ENCODE peak calls at places on chromosomes 11 and 22, in four cellular contexts. One of them, this sample, is unnamed.
A peak's percentile ranks its signal among the peaks of the same experiment; 100 is the strongest.

GRCh38 chr11:114259124-114259526 is 37.1 kb upstream of the NNMT start:
- DNase-seq in GM12878: no peak
- DNase-seq in HepG2: no peak
- DNase-seq in SK-N-SH: no peak
- DNase-seq in this sample: no peak

GRCh38 chr11:103700605-103701004 is 335.8 kb upstream of the DDI1 start:
- DNase-seq in SK-N-SH: no peak
- DNase-seq in HepG2: no peak
- DNase-seq in GM12878: no peak
- DNase-seq in this sample: no peak

GRCh38 chr11:78202733-78203167 is 14.0 kb downstream of the USP35 start:
- DNase-seq in HepG2: peak; percentile 95
- DNase-seq in GM12878: no peak
- DNase-seq in SK-N-SH: no peak
- DNase-seq in this sample: no peak

GRCh38 chr11:2374456-2375201 is 2.5 kb upstream of the CD81 start:
- DNase-seq in SK-N-SH: no peak
- DNase-seq in GM12878: no peak
- DNase-seq in HepG2: no peak
- DNase-seq in this sample: no peak

GRCh38 chr11:57646221-57646620 is 3.5 kb downstream of the YPEL4 start:
- DNase-seq in SK-N-SH: no peak
- DNase-seq in GM12878: no peak
- DNase-seq in HepG2: no peak
- DNase-seq in this sample: peak; percentile 58

GRCh38 chr11:115885446-115885978 is 381.3 kb upstream of the CADM1 start:
- DNase-seq in GM12878: no peak
- DNase-seq in SK-N-SH: no peak
- DNase-seq in HepG2: no peak
- DNase-seq in this sample: no peak

GRCh38 chr11:130675456-130675855 is 227.0 kb downstream of the ADAMTS15 start:
- DNase-seq in GM12878: no peak
- DNase-seq in HepG2: no peak
- DNase-seq in SK-N-SH: no peak
- DNase-seq in this sample: no peak

GRCh38 chr22:35410663-35411034 is 10.7 kb downstream of the MCM5 start:
- DNase-seq in GM12878: no peak
- DNase-seq in SK-N-SH: no peak
- DNase-seq in HepG2: no peak
- DNase-seq in this sample: no peak

GRCh38 chr22:37383342-37383741 is 43.9 kb downstream of the ELFN2 start:
- DNase-seq in GM12878: no peak
- DNase-seq in HepG2: no peak
- DNase-seq in SK-N-SH: no peak
- DNase-seq in this sample: no peak

DNA sequence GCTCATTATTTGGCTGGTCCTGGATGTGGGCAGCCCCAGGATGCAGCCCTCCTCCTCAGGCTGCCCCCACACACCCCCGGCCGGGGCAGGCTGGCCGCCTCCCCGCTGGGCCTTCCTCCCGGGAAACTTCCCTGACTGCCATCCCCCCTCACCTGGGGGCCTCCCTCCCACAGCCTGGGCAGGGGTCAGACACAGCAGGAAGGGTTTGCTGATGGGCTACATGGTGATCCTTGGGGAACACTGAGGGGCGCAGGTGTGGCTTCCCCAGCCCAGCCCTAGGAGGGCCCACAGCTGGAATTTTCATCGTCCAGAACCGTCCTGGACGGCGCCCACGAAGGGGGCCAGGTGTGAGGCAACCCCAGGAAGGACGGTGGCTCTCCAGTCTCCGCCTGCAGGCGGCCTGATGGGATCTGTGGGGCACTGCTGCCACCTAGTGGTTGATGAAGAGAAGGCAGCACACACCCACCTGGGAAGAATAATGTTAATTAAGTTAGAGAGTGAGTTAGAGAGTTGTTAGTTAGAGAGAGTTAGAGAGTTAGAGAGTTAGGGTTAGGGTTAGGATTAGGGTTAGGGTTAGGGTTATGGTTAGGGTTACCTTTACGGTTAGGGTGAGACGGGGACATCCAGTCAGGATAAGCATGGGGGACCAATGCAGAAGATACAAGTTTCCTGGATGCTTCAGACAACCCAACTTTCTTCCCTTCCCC is 75.9 kb upstream of the PRR5 start:
- DNase-seq in HepG2: peak; percentile 51
- DNase-seq in GM12878: peak; percentile 15
- DNase-seq in SK-N-SH: peak; percentile 88
- DNase-seq in this sample: peak; percentile 31
- TF ChIP-seq TCF12 in HepG2: no peak
- TF ChIP-seq TCF12 in GM12878: peak; percentile 8
- TF ChIP-seq TCF12 in SK-N-SH: no peak
- TF ChIP-seq TCF12 in this sample: peak; percentile 80

DNA sequence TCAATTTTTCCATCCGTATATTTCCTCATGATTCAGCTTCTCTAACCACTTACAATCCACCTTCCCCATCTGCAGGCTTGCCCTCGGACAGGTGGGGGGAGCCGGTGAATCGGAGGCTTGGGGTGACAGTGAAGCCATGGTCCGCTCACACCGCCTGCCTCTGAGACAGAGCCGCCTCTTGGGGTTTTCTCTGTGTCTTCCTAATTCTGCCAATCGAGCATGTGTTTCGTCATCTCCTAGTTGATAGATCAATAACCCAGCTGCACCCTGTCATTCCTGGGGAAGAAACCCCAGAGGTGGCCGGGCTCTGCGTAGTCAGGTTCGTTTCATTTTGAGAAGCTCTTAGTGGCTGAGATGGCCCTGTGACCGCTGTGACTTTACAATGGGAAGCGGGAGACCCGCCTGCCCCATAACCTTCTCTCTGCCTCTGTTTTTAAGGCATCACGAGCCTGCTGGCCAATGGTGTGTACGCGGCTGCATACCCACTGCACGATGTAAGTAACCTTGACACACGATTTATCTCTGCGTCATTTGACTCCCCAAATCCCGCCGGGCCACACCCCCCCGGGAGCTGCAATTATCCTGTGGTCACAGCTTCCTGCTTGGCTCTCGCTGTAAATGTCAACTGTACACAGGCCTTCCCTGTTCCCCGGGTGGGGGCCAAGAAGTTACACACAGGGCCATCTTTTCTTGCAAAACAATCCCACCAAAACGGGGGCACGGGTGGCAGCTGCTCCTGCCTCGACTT is 33.3 kb downstream of the ANO1 start:
- DNase-seq in GM12878: no peak
- DNase-seq in HepG2: peak; percentile 5
- DNase-seq in SK-N-SH: no peak
- DNase-seq in this sample: no peak
- TF ChIP-seq TCF12 in GM12878: no peak
- TF ChIP-seq TCF12 in HepG2: no peak
- TF ChIP-seq TCF12 in SK-N-SH: no peak
- TF ChIP-seq TCF12 in this sample: no peak

GRCh38 chr11:67058506-67058905 is 1.9 kb downstream of the RHOD start:
- DNase-seq in SK-N-SH: no peak
- DNase-seq in HepG2: no peak
- DNase-seq in GM12878: no peak
- DNase-seq in this sample: no peak
- TF ChIP-seq TCF12 in SK-N-SH: no peak
- TF ChIP-seq TCF12 in HepG2: no peak
- TF ChIP-seq TCF12 in GM12878: no peak
- TF ChIP-seq TCF12 in this sample: no peak

GRCh38 chr11:72777755-72778278 is 16.0 kb downstream of the STARD10 start:
- DNase-seq in SK-N-SH: no peak
- DNase-seq in HepG2: peak; percentile 90
- DNase-seq in GM12878: no peak
- DNase-seq in this sample: no peak
- TF ChIP-seq TCF12 in SK-N-SH: no peak
- TF ChIP-seq TCF12 in HepG2: no peak
- TF ChIP-seq TCF12 in GM12878: no peak
- TF ChIP-seq TCF12 in this sample: no peak

DNA sequence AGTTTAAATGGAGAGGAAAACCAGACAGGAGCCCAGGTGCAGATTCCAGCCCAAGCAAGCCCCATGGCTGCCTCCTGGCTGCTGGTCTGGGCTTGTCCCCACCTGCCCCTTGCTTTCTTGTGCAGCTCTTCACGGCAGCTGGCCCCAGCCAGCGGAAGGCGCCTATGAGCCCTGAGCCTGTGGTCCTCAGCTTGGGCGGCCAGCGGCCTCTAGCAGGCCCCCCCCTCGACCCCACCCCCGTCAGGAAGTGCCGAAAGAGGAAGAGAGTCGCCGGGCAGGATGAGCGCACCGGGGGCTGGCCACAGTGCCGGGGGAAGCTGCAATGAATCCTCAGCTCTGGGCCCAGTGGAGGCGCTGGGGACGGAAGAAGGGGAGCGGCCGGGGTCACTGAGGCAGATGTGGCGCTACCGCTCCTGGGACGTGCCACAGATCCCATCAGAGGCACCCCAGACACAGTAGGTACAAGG is 2.1 kb upstream of the DGKZ start:
- DNase-seq in GM12878: no peak
- DNase-seq in SK-N-SH: no peak
- DNase-seq in HepG2: no peak
- DNase-seq in this sample: no peak
- TF ChIP-seq TCF12 in GM12878: peak; percentile 31
- TF ChIP-seq TCF12 in SK-N-SH: no peak
- TF ChIP-seq TCF12 in HepG2: no peak
- TF ChIP-seq TCF12 in this sample: no peak

GRCh38 chr11:66373261-66373660 is 1.7 kb upstream of the SLC29A2 start:
- DNase-seq in GM12878: no peak
- DNase-seq in HepG2: no peak
- DNase-seq in SK-N-SH: no peak
- DNase-seq in this sample: no peak
- TF ChIP-seq TCF12 in GM12878: no peak
- TF ChIP-seq TCF12 in HepG2: no peak
- TF ChIP-seq TCF12 in SK-N-SH: no peak
- TF ChIP-seq TCF12 in this sample: no peak

GRCh38 chr11:120097721-120098385 is 40.1 kb downstream of the TRIM29 start:
- DNase-seq in GM12878: no peak
- DNase-seq in HepG2: no peak
- DNase-seq in SK-N-SH: peak; percentile 1
- DNase-seq in this sample: no peak
- TF ChIP-seq TCF12 in GM12878: no peak
- TF ChIP-seq TCF12 in HepG2: no peak
- TF ChIP-seq TCF12 in SK-N-SH: no peak
- TF ChIP-seq TCF12 in this sample: no peak

GRCh38 chr22:46649176-46650077 is 29.2 kb downstream of the GRAMD4 start:
- DNase-seq in SK-N-SH: no peak
- DNase-seq in GM12878: no peak
- DNase-seq in HepG2: no peak
- DNase-seq in this sample: no peak
- TF ChIP-seq TCF12 in SK-N-SH: no peak
- TF ChIP-seq TCF12 in GM12878: no peak
- TF ChIP-seq TCF12 in HepG2: no peak
- TF ChIP-seq TCF12 in this sample: no peak